ENCODE peak calls at places on chromosomes 1 and 21, in six cellular contexts. S is mesenchymal stem cell, L is left ventricle myocardium inferior, E is Panc1, I is lower lobe of right lung, K is transverse colon. R is an unnamed sample.

GRCh38 chr1:196774195-196774594 is 445 bp upstream of the CFHR3 start:
- DNase-seq in S (no peak), L (no peak), E (no peak), I (no peak), K (no peak), R (no peak)

GRCh38 chr21:19440792-19441494 is 1037.4 kb upstream of the TMPRSS15 start:
- DNase-seq in S (no peak), L (no peak), E (no peak), I (no peak), K (no peak), R (no peak)

GRCh38 chr1:77976433-77977076 is 2.3 kb downstream of the FUBP1 start:
- DNase-seq in S (peak; percentile 18), L (no peak), E (no peak), I (no peak), K (no peak), R (no peak)

GRCh38 chr1:174584071-174584470 is 136.3 kb downstream of the GPR52 start:
- DNase-seq in S (no peak), L (no peak), E (no peak), I (no peak), K (no peak), R (no peak)

GRCh38 chr1:155038602-155039307 is 5.1 kb downstream of the DCST1 start:
- DNase-seq in S (peak; percentile 63), L (no peak), E (no peak), I (no peak), K (peak; percentile 79), R (no peak)

GRCh38 chr1:100359139-100359538 is 6.8 kb downstream of the CDC14A start:
- DNase-seq in S (no peak), L (no peak), E (no peak), I (no peak), K (no peak), R (no peak)

GRCh38 chr1:221611930-221612777 is 129.7 kb downstream of the DUSP10 start:
- DNase-seq in S (peak; percentile 91), L (peak; percentile 59), E (peak; percentile 20), I (no peak), K (peak; percentile 25), R (peak; percentile 65)

GRCh38 chr1:180238675-180239074 is 8.6 kb downstream of the LHX4 start:
- DNase-seq in S (no peak), L (no peak), E (no peak), I (no peak), K (no peak), R (no peak)

GRCh38 chr1:17609529-17609928 is 70.0 kb downstream of the ARHGEF10L start:
- DNase-seq in S (no peak), L (no peak), E (no peak), I (no peak), K (no peak), R (no peak)

GRCh38 chr1:3672231-3672970 is 20.1 kb downstream of the TP73 start:
- DNase-seq in S (no peak), L (peak; percentile 5), E (no peak), I (peak; percentile 41), K (no peak), R (no peak)

GRCh38 chr1:197808843-197809242 is 33.6 kb upstream of the DENND1B start:
- DNase-seq in S (no peak), L (no peak), E (no peak), I (no peak), K (no peak), R (no peak)

GRCh38 chr1:173426057-173426456 is 51.1 kb upstream of the PRDX6 start:
- DNase-seq in S (no peak), L (no peak), E (no peak), I (no peak), K (peak; percentile 70), R (no peak)

GRCh38 chr1:165726841-165727240 is 28.5 kb upstream of the ALDH9A1 start:
- DNase-seq in S (no peak), L (no peak), E (no peak), I (no peak), K (no peak), R (no peak)

GRCh38 chr1:21261551-21262281 is 28.5 kb downstream of the ECE1 start:
- DNase-seq in S (peak; percentile 100), L (peak; percentile 79), E (no peak), I (peak; percentile 59), K (peak; percentile 53), R (peak; percentile 98)

GRCh38 chr1:18341291-18342058 is 139.3 kb upstream of the KLHDC7A start:
- DNase-seq in S (no peak), L (no peak), E (no peak), I (no peak), K (no peak), R (no peak)

GRCh38 chr1:71053758-71054157 is 6.1 kb upstream of the PTGER3 start:
- DNase-seq in S (no peak), L (no peak), E (no peak), I (no peak), K (no peak), R (no peak)

GRCh38 chr1:24201941-24202440 is 14.9 kb upstream of the IFNLR1 start:
- DNase-seq in S (peak; percentile 89), L (peak; percentile 62), E (peak; percentile 86), I (peak; percentile 70), K (peak; percentile 94), R (peak; percentile 87)

GRCh38 chr1:231028676-231029075 is 11.4 kb downstream of the FAM89A start:
- DNase-seq in S (no peak), L (no peak), E (no peak), I (no peak), K (no peak), R (no peak)

GRCh38 chr1:43439781-43440180 is 13.9 kb downstream of the HYI start:
- DNase-seq in S (no peak), L (no peak), E (no peak), I (no peak), K (peak; percentile 5), R (no peak)

GRCh38 chr21:14989359-14989758 is 75.4 kb downstream of the NRIP1 start:
- DNase-seq in S (no peak), L (peak; percentile 17), E (no peak), I (no peak), K (no peak), R (no peak)

DNA sequence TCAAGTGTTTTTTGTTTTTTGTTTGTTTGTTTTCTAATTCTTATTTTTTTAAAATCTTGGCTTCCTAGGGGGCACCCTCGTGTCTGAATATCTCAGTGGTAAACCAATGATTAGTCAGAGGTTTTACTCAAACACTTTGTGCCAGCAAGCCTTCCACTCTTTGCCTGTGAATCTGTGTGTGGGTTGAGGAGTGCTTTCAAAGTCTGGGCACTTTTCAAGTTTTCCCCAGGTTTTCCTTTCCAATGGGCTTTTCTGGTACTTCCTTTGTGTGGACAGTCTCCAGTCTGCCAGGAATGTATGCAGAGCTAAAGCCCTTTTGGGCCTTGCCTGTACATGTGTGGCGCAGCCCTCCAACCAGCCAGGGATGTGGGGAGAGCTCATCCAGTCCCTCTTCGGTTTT is 9.7 kb upstream of the PPIE start:
- DNase-seq in S (no peak), L (no peak), E (no peak), I (no peak), K (no peak), R (no peak)
- H3K27me3 ChIP-seq in S (peaks cover 84% of the 10 kb centered on the region), L (peaks cover 94% of the 10 kb centered on the region), E (peaks cover 8% of the 10 kb centered on the region), I (peaks cover 41% of the 10 kb centered on the region), K (peaks cover 97% of the 10 kb centered on the region), R (peaks cover 41% of the 10 kb centered on the region)

GRCh38 chr1:59276317-59276914 is 20.5 kb upstream of the FGGY start:
- DNase-seq in S (no peak), L (no peak), E (no peak), I (no peak), K (no peak), R (peak; percentile 20)

GRCh38 chr1:59272507-59272906 is 24.4 kb upstream of the FGGY start:
- DNase-seq in S (peak; percentile 35), L (no peak), E (no peak), I (no peak), K (no peak), R (peak; percentile 50)

GRCh38 chr1:59266927-59267293 is 30.0 kb upstream of the FGGY start:
- DNase-seq in S (no peak), L (no peak), E (no peak), I (no peak), K (no peak), R (no peak)

GRCh38 chr1:59266180-59266926 is 30.5 kb upstream of the FGGY start:
- DNase-seq in S (no peak), L (no peak), E (no peak), I (no peak), K (no peak), R (no peak)

DNA sequence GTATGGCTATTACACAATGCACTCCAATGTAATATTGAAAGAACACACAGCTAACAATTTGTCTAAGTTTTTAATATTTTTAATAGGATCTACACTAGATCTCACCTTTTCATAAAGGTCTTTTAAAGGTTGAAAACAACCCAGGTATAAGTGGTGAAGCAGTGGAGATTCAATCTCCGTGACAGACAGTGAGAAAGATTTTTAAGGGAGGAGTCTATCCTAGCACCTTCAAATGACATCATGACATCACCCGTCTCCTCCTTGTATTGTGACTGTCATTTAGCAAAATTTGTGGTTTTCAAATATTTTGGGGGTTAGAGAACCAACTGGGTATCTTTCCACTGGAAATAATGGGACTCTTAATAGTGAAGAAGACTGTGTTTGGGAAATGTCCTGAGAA is 25.0 kb upstream of the FGGY start:
- DNase-seq in S (no peak), L (no peak), E (no peak), I (no peak), K (no peak), R (no peak)
- H3K27me3 ChIP-seq in S (no peaks in the 10 kb centered on the region), L (no peaks in the 10 kb centered on the region), E (no peaks in the 10 kb centered on the region), I (no peaks in the 10 kb centered on the region), K (no peaks in the 10 kb centered on the region), R (no peaks in the 10 kb centered on the region)

DNA sequence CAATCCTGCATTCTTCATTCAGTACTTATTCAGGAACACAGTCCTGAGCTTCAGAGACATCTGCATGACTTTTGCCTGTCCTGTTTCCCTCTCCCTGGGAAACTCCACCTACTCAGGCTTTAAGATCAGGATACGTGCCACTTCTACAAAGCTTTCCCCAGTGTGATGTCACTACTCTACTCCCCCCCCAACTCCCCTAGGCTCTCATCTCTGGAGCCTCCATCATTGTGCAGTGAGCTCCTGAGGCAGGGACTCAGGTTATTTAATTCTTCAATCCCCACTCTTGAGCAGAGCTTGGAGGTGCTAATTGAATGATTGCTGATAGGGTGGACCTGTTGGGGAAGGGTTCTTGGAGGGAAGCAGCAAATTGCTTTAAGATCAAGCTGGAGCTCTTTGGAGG is 1.2 kb downstream of the NT5C1A start:
- DNase-seq in S (no peak), L (no peak), E (no peak), I (no peak), K (no peak), R (no peak)
- H3K27me3 ChIP-seq in S (peaks cover 94% of the 10 kb centered on the region), L (peaks cover 19% of the 10 kb centered on the region), E (peaks cover 13% of the 10 kb centered on the region), I (peaks cover 37% of the 10 kb centered on the region), K (peaks cover 52% of the 10 kb centered on the region), R (peaks cover 33% of the 10 kb centered on the region)

DNA sequence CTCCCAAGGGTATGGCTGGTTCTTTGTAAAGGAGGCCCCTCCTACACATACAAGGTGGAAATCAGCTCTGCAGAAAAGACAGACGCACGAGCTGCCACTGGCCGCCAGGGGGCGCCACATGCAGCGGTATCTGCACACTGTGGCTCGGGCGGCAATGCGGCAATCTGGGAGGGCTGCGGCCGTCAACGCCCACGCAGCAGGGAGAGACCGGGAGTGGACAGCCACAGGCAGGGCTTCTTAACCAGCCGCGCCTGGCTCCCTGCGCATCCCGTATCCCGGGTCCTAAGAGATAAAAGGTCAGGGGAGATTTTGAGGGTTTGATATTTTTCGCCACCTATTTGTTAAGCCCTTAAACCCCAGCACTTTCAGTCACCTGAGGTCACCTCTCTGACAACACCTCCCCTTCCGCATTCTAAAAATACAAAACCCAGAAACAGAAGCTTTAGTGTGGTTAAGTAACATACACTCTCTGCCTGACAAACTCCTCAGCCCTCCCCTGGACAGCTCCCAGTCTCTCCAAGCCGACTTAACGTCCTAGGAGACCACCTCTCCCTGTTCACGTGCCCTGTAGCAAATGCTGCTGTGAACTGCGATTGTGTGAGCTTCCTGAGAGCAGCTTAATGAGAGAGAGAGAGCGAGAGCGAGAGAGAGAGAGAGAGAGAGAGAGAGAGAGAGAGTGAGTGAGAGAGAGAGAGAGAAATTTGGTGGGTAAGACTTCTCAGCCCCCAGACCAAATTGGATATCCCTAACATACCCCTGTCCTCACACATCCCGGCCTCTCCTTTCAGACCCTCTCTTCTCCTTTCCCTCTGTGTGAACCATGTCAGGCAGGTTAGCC is 13.5 kb upstream of the KCNA2 start:
- DNase-seq in S (peak; percentile 44), L (peak; percentile 78), E (peak; percentile 24), I (peak; percentile 93), K (peak; percentile 88), R (peak; percentile 62)
- H3K27me3 ChIP-seq in S (peaks cover 87% of the 10 kb centered on the region), L (peaks cover 75% of the 10 kb centered on the region), E (peaks cover 20% of the 10 kb centered on the region), I (peaks cover 11% of the 10 kb centered on the region), K (peaks cover 36% of the 10 kb centered on the region), R (peaks cover 1% of the 10 kb centered on the region)